ENCODE peak calls at places on chromosomes 3 and 15, in eight cellular contexts. G is H1, I is GM12878, V is sigmoid colon, E is suprapubic skin, S is A549, N is upper lobe of left lung, Z is stomach. Q is an unnamed sample.
A peak's percentile ranks its signal among the peaks of the same experiment; 100 is the strongest.

GRCh38 chr15:39629376-39629775 is 48.5 kb downstream of the THBS1 start:
- DNase-seq in G (no peak), I (no peak), V (no peak), E (no peak), S (no peak), N (peak; percentile 48), Z (no peak), Q (no peak)

GRCh38 chr3:18558526-18558925 is 133.4 kb upstream of the SATB1 start:
- DNase-seq in G (no peak), I (no peak), V (no peak), E (no peak), S (no peak), N (no peak), Z (no peak), Q (no peak)

GRCh38 chr3:190319660-190320059 is 2.6 kb downstream of the CLDN1 start:
- DNase-seq in G (no peak), I (no peak), V (no peak), E (no peak), S (no peak), N (peak; percentile 51), Z (no peak), Q (no peak)

GRCh38 chr3:4977001-4977888 is 2.0 kb upstream of the BHLHE40 start:
- DNase-seq in G (no peak), I (peak; percentile 89), V (peak; percentile 91), E (peak; percentile 91), S (peak; percentile 88), N (peak; percentile 88), Z (peak; percentile 75), Q (peak; percentile 88)

GRCh38 chr3:149968216-149968615 is 2.5 kb downstream of the PFN2 start:
- DNase-seq in G (no peak), I (no peak), V (no peak), E (no peak), S (peak; percentile 13), N (no peak), Z (no peak), Q (no peak)

GRCh38 chr3:65878831-65879230 is 159.9 kb downstream of the MAGI1 start:
- DNase-seq in G (no peak), I (no peak), V (no peak), E (no peak), S (no peak), N (no peak), Z (no peak), Q (no peak)

GRCh38 chr3:127754411-127755304 is 67.7 kb downstream of the MGLL start:
- DNase-seq in G (no peak), I (peak; percentile 84), V (no peak), E (no peak), S (no peak), N (no peak), Z (no peak), Q (no peak)

GRCh38 chr3:8524249-8524648 is 22.6 kb downstream of the LMCD1 start:
- DNase-seq in G (no peak), I (no peak), V (no peak), E (no peak), S (no peak), N (no peak), Z (no peak), Q (no peak)

GRCh38 chr15:40847225-40847961 is 3.5 kb downstream of the SPINT1 start:
- DNase-seq in G (no peak), I (peak; percentile 57), V (no peak), E (no peak), S (peak; percentile 64), N (peak; percentile 93), Z (peak; percentile 84), Q (no peak)

GRCh38 chr3:43818229-43818628 is 127.5 kb downstream of the ABHD5 start:
- DNase-seq in G (no peak), I (no peak), V (no peak), E (no peak), S (no peak), N (no peak), Z (no peak), Q (no peak)

GRCh38 chr15:75307778-75308390 is 25.2 kb downstream of the GOLGA6D start:
- DNase-seq in G (peak; percentile 60), I (no peak), V (peak; percentile 64), E (no peak), S (peak; percentile 77), N (peak; percentile 40), Z (peak; percentile 69), Q (peak; percentile 26)

GRCh38 chr15:41817327-41817726 is 10.6 kb upstream of the JMJD7 start:
- DNase-seq in G (no peak), I (no peak), V (no peak), E (no peak), S (no peak), N (no peak), Z (no peak), Q (no peak)

GRCh38 chr3:181358060-181358459 is 353.7 kb upstream of the SOX2 start:
- DNase-seq in G (no peak), I (no peak), V (no peak), E (no peak), S (no peak), N (no peak), Z (no peak), Q (no peak)
- H3K27ac ChIP-seq in G (no peak overlapping the region), I (no peak overlapping the region), V (no peak overlapping the region), E (no peak overlapping the region), S (no peak overlapping the region), N (no peak overlapping the region), Z (no peak overlapping the region), Q (no peak overlapping the region)

GRCh38 chr3:58012302-58012701 is 4.1 kb downstream of the FLNB start:
- DNase-seq in G (no peak), I (peak; percentile 30), V (no peak), E (no peak), S (no peak), N (no peak), Z (no peak), Q (no peak)

GRCh38 chr3:58011580-58011979 is 3.4 kb downstream of the FLNB start:
- DNase-seq in G (no peak), I (no peak), V (no peak), E (no peak), S (no peak), N (no peak), Z (no peak), Q (no peak)

GRCh38 chr3:58015524-58015915 is 7.3 kb downstream of the FLNB start:
- DNase-seq in G (no peak), I (no peak), V (no peak), E (no peak), S (no peak), N (no peak), Z (no peak), Q (no peak)

GRCh38 chr3:58013099-58013498 is 4.9 kb downstream of the FLNB start:
- DNase-seq in G (no peak), I (no peak), V (no peak), E (no peak), S (no peak), N (no peak), Z (no peak), Q (no peak)

GRCh38 chr3:58013973-58014649 is 5.9 kb downstream of the FLNB start:
- DNase-seq in G (no peak), I (no peak), V (peak; percentile 80), E (peak; percentile 88), S (no peak), N (no peak), Z (peak; percentile 39), Q (peak; percentile 77)
- TF ChIP-seq EP300 in G (no peak), I (no peak), V (no peak), E (no peak), S (no peak), N (no peak), Z (peak; percentile 4), Q (no peak)

GRCh38 chr15:72153269-72153668 is 35.1 kb downstream of the SENP8 start:
- DNase-seq in G (no peak), I (no peak), V (no peak), E (no peak), S (no peak), N (no peak), Z (no peak), Q (no peak)
- H3K27ac ChIP-seq in G (no peak overlapping the region), I (no peak overlapping the region), V (peak overlapping the region; percentile 87), E (no peak overlapping the region), S (no peak overlapping the region), N (peak overlapping the region; percentile 75), Z (no peak overlapping the region), Q (no peak overlapping the region)

DNA sequence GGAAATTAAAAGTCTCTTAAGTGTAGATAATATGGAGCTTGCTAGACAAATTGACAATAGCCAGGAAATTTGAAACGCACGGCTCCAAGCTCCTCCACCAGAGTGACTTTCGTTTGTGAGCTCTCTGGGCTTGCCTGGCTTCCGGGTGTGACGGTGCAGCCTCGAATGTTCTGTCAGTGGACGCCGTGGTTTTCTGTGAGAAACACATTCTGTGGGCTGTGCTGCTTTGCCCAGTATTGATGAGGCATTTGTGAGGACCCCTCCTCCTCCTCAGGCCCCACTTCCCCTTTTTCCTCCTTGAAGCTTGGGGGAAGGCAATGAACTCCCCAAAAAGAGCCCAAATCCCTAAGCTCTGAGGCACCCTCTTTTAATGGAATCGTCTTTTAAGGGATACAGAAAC is 40.7 kb downstream of the POLR2M start:
- DNase-seq in G (no peak), I (no peak), V (peak; percentile 77), E (no peak), S (no peak), N (no peak), Z (peak; percentile 41), Q (no peak)
- TF ChIP-seq EP300 in G (no peak), I (no peak), V (no peak), E (no peak), S (no peak), N (no peak), Z (no peak), Q (no peak)

DNA sequence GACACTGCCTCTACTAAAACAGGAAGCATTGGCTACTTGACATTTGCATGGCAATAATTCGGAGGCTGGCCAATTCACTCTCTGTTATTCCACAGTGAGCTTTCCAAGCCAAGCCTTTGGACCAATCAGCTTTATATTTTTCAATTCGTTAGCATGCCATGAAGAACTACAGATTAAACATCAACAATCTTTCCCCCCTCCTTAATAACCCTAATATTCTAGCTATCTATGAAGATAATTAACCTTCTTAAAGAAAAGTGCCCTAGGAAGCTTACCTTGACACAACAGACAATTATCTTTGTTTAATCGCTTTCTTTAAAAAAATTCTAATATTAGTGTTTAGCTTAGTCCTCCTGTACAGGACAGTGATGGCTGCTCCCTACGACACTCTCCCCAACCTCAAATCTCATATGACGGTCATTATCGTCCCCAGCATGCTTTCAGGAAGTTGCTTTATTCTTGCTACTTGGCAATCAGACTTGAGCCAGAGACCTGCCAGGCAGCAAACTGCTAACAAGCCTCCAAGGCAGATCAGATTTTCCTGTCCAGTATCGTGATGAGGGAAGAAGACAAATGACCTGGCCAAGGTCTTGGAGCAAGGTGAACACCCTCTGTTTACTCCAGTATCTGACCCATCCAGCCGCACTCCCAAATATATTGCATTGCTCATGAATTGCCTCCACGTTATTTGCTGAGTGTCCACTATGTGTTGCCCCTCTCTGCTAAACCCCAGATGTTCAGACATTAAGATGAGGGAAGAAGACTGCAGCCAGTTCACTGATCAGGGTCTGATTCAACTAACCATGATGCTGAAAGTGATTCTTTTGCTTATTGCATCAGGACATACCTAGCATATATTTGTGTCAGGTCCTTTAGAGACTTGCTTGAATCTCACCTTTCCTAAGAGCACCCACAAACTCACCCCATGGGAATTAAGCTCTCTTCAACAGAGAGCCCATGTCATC is 68.1 kb upstream of the LPP start:
- DNase-seq in G (no peak), I (no peak), V (no peak), E (no peak), S (no peak), N (no peak), Z (no peak), Q (no peak)
- H3K27ac ChIP-seq in G (no peak overlapping the region), I (no peak overlapping the region), V (no peak overlapping the region), E (no peak overlapping the region), S (no peak overlapping the region), N (no peak overlapping the region), Z (no peak overlapping the region), Q (no peak overlapping the region)

Q was measured in ovary.